ENCODE peak calls at places on chromosomes 3 and 15, in four cellular contexts. One of them, this sample, is unnamed.

GRCh38 chr3:116048991-116049390 is 396.3 kb downstream of the LSAMP start:
- DNase-seq in H9: no peak
- DNase-seq in mesendoderm: no peak
- DNase-seq in IMR-90: no peak
- DNase-seq in this sample: no peak

GRCh38 chr3:175150812-175151411 is 291.8 kb downstream of the NAALADL2 start:
- DNase-seq in H9: no peak
- DNase-seq in mesendoderm: peak
- DNase-seq in IMR-90: peak
- DNase-seq in this sample: no peak

GRCh38 chr3:190621209-190621608 is 107.3 kb downstream of the IL1RAP start:
- DNase-seq in H9: no peak
- DNase-seq in mesendoderm: no peak
- DNase-seq in IMR-90: no peak
- DNase-seq in this sample: no peak

GRCh38 chr15:92848464-92848851 is 51.7 kb upstream of the CHD2 start:
- DNase-seq in H9: no peak
- DNase-seq in mesendoderm: no peak
- DNase-seq in IMR-90: no peak
- DNase-seq in this sample: no peak

GRCh38 chr3:151926956-151927355 is 53.5 kb downstream of the SUCNR1 start:
- DNase-seq in H9: no peak
- DNase-seq in mesendoderm: no peak
- DNase-seq in IMR-90: peak
- DNase-seq in this sample: no peak

GRCh38 chr3:66253790-66254620 is 33.2 kb downstream of the SLC25A26 start:
- DNase-seq in H9: no peak
- DNase-seq in mesendoderm: peak
- DNase-seq in IMR-90: peak
- DNase-seq in this sample: no peak

GRCh38 chr3:112633757-112634156 is 7.2 kb downstream of the CCDC80 start:
- DNase-seq in H9: no peak
- DNase-seq in mesendoderm: no peak
- DNase-seq in IMR-90: no peak
- DNase-seq in this sample: no peak

GRCh38 chr3:45595364-45596154 is 1.0 kb downstream of the LIMD1 start:
- DNase-seq in H9: no peak
- DNase-seq in mesendoderm: no peak
- DNase-seq in IMR-90: no peak
- DNase-seq in this sample: no peak

GRCh38 chr3:54213910-54214309 is 91.6 kb downstream of the CACNA2D3 start:
- DNase-seq in H9: no peak
- DNase-seq in mesendoderm: peak
- DNase-seq in IMR-90: no peak
- DNase-seq in this sample: no peak

GRCh38 chr3:55615039-55615693 is 128.1 kb upstream of the WNT5A start:
- DNase-seq in H9: no peak
- DNase-seq in mesendoderm: peak
- DNase-seq in IMR-90: peak
- DNase-seq in this sample: no peak

GRCh38 chr3:169610888-169611291 is 52.6 kb downstream of the MECOM start:
- DNase-seq in H9: no peak
- DNase-seq in mesendoderm: no peak
- DNase-seq in IMR-90: no peak
- DNase-seq in this sample: no peak

GRCh38 chr3:156533205-156533604 is 21.7 kb downstream of the SSR3 start:
- DNase-seq in H9: no peak
- DNase-seq in mesendoderm: peak
- DNase-seq in IMR-90: peak
- DNase-seq in this sample: no peak

GRCh38 chr3:127676921-127677351 is 4.2 kb downstream of the ABTB1 start:
- DNase-seq in H9: no peak
- DNase-seq in mesendoderm: no peak
- DNase-seq in IMR-90: no peak
- DNase-seq in this sample: no peak

GRCh38 chr3:112685435-112685834 is 44.5 kb upstream of the CCDC80 start:
- DNase-seq in H9: no peak
- DNase-seq in mesendoderm: no peak
- DNase-seq in IMR-90: peak
- DNase-seq in this sample: no peak

GRCh38 chr3:160449660-160450598 is at the start of gene TRIM59:
- DNase-seq in H9: peak
- DNase-seq in mesendoderm: peak
- DNase-seq in IMR-90: peak
- DNase-seq in this sample: peak

GRCh38 chr3:138180375-138181029 is 5.8 kb upstream of the DBR1 start:
- DNase-seq in H9: no peak
- DNase-seq in mesendoderm: peak
- DNase-seq in IMR-90: peak
- DNase-seq in this sample: no peak

GRCh38 chr3:197327701-197328100 is 29.3 kb upstream of the DLG1 start:
- DNase-seq in H9: no peak
- DNase-seq in mesendoderm: no peak
- DNase-seq in IMR-90: peak
- DNase-seq in this sample: no peak

GRCh38 chr3:169772530-169772950 is 656 bp upstream of the MYNN start:
- DNase-seq in H9: peak
- DNase-seq in mesendoderm: peak
- DNase-seq in IMR-90: peak
- DNase-seq in this sample: no peak

GRCh38 chr3:155701882-155702465 is 42.9 kb downstream of the PLCH1 start:
- DNase-seq in H9: no peak
- DNase-seq in mesendoderm: peak
- DNase-seq in IMR-90: peak
- DNase-seq in this sample: no peak

GRCh38 chr3:39147711-39148115 is 5.7 kb downstream of the CSRNP1 start:
- DNase-seq in H9: no peak
- DNase-seq in mesendoderm: peak
- DNase-seq in IMR-90: peak
- DNase-seq in this sample: no peak

GRCh38 chr3:50165388-50166308 is 10.5 kb downstream of the SEMA3F start:
- DNase-seq in H9: no peak
- DNase-seq in mesendoderm: peak
- DNase-seq in IMR-90: peak
- DNase-seq in this sample: no peak

GRCh38 chr3:43187836-43188479 is 82.1 kb upstream of the POMGNT2 start:
- DNase-seq in H9: no peak
- DNase-seq in mesendoderm: no peak
- DNase-seq in IMR-90: no peak
- DNase-seq in this sample: no peak
- H4K5ac ChIP-seq in H9: no peak
- H4K5ac ChIP-seq in mesendoderm: no peak
- H4K5ac ChIP-seq in IMR-90: no peak
- H4K5ac ChIP-seq in this sample: no peak

DNA sequence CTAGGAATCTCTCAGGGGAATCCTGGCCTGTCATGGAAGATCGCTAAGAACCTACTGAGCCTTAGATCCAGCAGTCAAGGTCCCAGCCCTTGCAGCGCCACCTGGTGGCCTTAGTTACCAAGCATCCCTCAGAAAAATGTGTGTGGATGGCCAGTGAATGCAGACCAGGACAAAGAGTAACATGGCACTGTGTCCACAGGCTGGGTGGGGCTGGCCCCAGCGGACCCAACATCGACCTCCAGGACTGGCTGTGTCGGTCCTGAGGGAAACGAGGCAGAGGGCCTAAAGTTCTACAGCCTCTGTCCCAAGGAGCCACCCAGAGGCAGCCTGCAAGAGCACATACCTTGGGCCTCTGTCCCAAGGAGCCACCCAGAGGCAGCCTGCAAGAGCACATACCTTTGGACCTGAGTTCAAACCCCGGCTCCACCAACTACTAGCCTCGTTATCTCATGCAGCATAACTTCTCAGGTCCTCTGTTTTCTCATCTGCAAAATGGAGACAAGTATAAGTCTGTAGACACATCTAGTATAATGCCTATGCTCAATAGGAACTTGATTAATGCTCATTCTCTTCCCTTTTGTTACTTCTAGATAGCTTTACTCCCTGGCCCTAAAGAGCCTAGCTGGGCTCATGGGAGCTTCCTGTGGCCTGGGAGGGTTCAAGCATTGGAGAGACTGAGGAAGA is 57.5 kb upstream of the HERC1 start:
- DNase-seq in H9: peak
- DNase-seq in mesendoderm: peak
- DNase-seq in IMR-90: peak
- DNase-seq in this sample: peak
- H4K5ac ChIP-seq in H9: no peak
- H4K5ac ChIP-seq in mesendoderm: no peak
- H4K5ac ChIP-seq in IMR-90: no peak
- H4K5ac ChIP-seq in this sample: no peak

GRCh38 chr15:29708519-29708918 is 113.7 kb downstream of the TJP1 start:
- DNase-seq in H9: no peak
- DNase-seq in mesendoderm: no peak
- DNase-seq in IMR-90: no peak
- DNase-seq in this sample: no peak
- H4K5ac ChIP-seq in H9: no peak
- H4K5ac ChIP-seq in mesendoderm: no peak
- H4K5ac ChIP-seq in IMR-90: no peak
- H4K5ac ChIP-seq in this sample: no peak

DNA sequence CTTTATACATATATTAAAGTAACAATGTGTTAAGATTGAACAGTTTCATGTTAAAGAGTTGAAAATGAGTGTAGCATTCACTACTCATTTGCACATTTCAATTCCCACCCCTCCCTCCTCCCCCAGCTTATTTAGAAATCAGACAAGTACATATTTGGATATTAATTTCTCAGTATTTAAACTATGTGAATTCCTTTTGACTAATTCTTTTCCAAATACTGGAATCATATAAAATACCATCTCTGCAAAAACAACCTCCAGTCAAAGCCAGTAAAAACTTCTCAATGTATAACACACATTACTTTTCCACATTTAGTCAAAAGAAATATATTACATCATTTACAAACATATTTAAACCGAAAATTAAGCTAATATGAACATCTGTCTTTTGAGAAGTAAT is 25.5 kb upstream of the SHC4 start:
- DNase-seq in H9: no peak
- DNase-seq in mesendoderm: no peak
- DNase-seq in IMR-90: no peak
- DNase-seq in this sample: no peak
- H4K5ac ChIP-seq in H9: no peak
- H4K5ac ChIP-seq in mesendoderm: no peak
- H4K5ac ChIP-seq in IMR-90: no peak
- H4K5ac ChIP-seq in this sample: no peak

GRCh38 chr3:14532691-14533456 is 7.3 kb downstream of the GRIP2 start:
- DNase-seq in H9: peak
- DNase-seq in mesendoderm: peak
- DNase-seq in IMR-90: no peak
- DNase-seq in this sample: peak
- H4K5ac ChIP-seq in H9: no peak
- H4K5ac ChIP-seq in mesendoderm: no peak
- H4K5ac ChIP-seq in IMR-90: no peak
- H4K5ac ChIP-seq in this sample: no peak

DNA sequence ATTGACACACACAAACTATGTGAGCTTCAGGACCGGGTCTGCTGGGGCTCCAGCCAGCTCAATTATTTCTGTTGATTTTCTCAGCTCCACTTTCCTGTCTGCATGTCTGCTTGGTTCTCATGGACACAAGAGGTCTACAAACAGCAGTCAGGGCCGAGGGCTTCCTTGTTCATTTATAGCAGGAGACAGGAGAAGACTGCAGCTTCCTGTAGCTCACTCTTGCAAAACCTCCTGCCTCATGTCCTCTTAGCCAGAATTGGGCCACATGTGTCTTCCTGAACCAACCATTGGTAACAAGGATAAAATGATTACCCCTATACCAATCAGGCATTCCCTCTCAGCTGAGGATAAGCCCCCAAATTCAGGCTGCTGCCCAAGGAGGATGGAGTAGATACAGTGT is 182.8 kb downstream of the TLE3 start:
- DNase-seq in H9: no peak
- DNase-seq in mesendoderm: no peak
- DNase-seq in IMR-90: no peak
- DNase-seq in this sample: no peak
- H4K5ac ChIP-seq in H9: no peak
- H4K5ac ChIP-seq in mesendoderm: no peak
- H4K5ac ChIP-seq in IMR-90: no peak
- H4K5ac ChIP-seq in this sample: no peak

This sample was measured in H1.